ENCODE peak calls at places on chromosomes 7 and 10, in nine cellular contexts. V is stimulated activated CD4-positive, alpha-beta T cell treated with anti-CD3 and anti-CD28 coated beads, Interleukin-1b, Interleukin-23, amount 100 ng/mL, for 1 hour; Y is stimulated activated CD8-positive, alpha-beta memory T cell treated with anti-CD3 and anti-CD28 coated beads, Interleukin-4, amount 100 ng/mL, for 24 hours; H is CD8-positive, alpha-beta T cell; O is GM12865; M is activated T-cell treated with anti-CD3 and anti-CD28 coated beads for 1 hour; W is lung microvascular endothelial cell; G is lower lobe of right lung; T is right cardiac atrium. I is an unnamed sample.

GRCh38 chr7:80151274-80151665 is 16.6 kb downstream of the GNAI1 start:
- DNase-seq in Y (peak), G (no peak), M (no peak), T (no peak), H (no peak), V (no peak), O (no peak), W (peak), I (no peak)

GRCh38 chr10:13206546-13207443 is 27.4 kb downstream of the UCMA start:
- DNase-seq in G (no peak), T (no peak), O (peak), Y (no peak), H (no peak), V (no peak), M (no peak), W (peak), I (no peak)

GRCh38 chr10:132305654-132306340 is 2.0 kb downstream of the STK32C start:
- DNase-seq in Y (no peak), W (no peak), V (no peak), T (no peak), H (no peak), O (no peak), M (no peak), G (peak), I (no peak)

GRCh38 chr7:115940462-115941060 is 90.0 kb downstream of the TFEC start:
- DNase-seq in V (no peak), Y (no peak), W (no peak), G (no peak), H (no peak), T (peak), M (no peak), O (no peak), I (no peak)

GRCh38 chr10:16011548-16011947 is 151.2 kb upstream of the MINDY3 start:
- DNase-seq in H (no peak), M (no peak), V (no peak), W (no peak), O (no peak), T (no peak), G (no peak), Y (no peak), I (no peak)

GRCh38 chr7:140348161-140348849 is 50.0 kb downstream of the SLC37A3 start:
- DNase-seq in Y (no peak), O (no peak), G (no peak), W (no peak), V (no peak), M (no peak), H (no peak), T (no peak), I (no peak)

GRCh38 chr7:111931958-111932357 is 274.2 kb downstream of the DOCK4 start:
- DNase-seq in Y (no peak), V (no peak), T (no peak), G (no peak), O (no peak), H (no peak), W (no peak), M (no peak), I (no peak)

GRCh38 chr10:132810141-132810806 is 24.3 kb upstream of the NKX6-2 start:
- DNase-seq in Y (no peak), V (no peak), G (peak), T (no peak), M (no peak), O (no peak), W (no peak), H (no peak), I (no peak)

GRCh38 chr10:22805304-22805703 is 90.9 kb upstream of the PIP4K2A start:
- DNase-seq in G (no peak), H (no peak), M (no peak), V (no peak), T (peak), Y (no peak), O (no peak), W (peak), I (no peak)

GRCh38 chr10:101693701-101694055 is 1.3 kb downstream of the FBXW4 start:
- DNase-seq in H (no peak), W (peak), G (no peak), M (no peak), T (no peak), Y (no peak), V (no peak), O (peak), I (no peak)

GRCh38 chr10:79005126-79005820 is 63.5 kb upstream of the ZMIZ1 start:
- DNase-seq in H (no peak), T (no peak), W (no peak), V (no peak), G (no peak), Y (no peak), O (no peak), M (no peak), I (no peak)

GRCh38 chr7:45663965-45664623 is 89.9 kb downstream of the ADCY1 start:
- DNase-seq in G (no peak), Y (no peak), H (no peak), O (no peak), V (no peak), T (no peak), M (no peak), W (no peak), I (no peak)

GRCh38 chr7:4074407-4074806 is 607.7 kb upstream of the FOXK1 start:
- DNase-seq in Y (no peak), T (no peak), G (no peak), M (no peak), V (no peak), O (no peak), W (no peak), H (no peak), I (no peak)

GRCh38 chr7:43572516-43573049 is 10.3 kb upstream of the STK17A start:
- DNase-seq in Y (no peak), V (no peak), G (no peak), M (no peak), O (peak), T (no peak), W (peak), H (no peak), I (no peak)

GRCh38 chr7:151711906-151712771 is 164.8 kb downstream of the PRKAG2 start:
- DNase-seq in Y (no peak), V (no peak), H (no peak), O (no peak), T (peak), G (peak), W (no peak), M (no peak), I (no peak)

GRCh38 chr10:126569513-126570447 is 100.7 kb downstream of the C10orf90 start:
- DNase-seq in H (no peak), G (no peak), Y (no peak), T (no peak), V (no peak), O (no peak), M (no peak), W (peak), I (no peak)